ENCODE peak calls at places on chromosomes 3 and 15, in nine cellular contexts. N, B, U, P, V, T, G, Z and Y are unnamed samples.

GRCh38 chr3:184354121-184354728 is 7.2 kb downstream of the CLCN2 start:
- DNase-seq in U (peak), Z (peak), N (peak), T (peak), V (no peak), B (peak), P (peak), G (peak), Y (no peak)

GRCh38 chr3:62670351-62670750 is 204.9 kb downstream of the CADPS start:
- DNase-seq in V (no peak), Z (no peak), G (no peak), P (no peak), T (no peak), B (no peak), N (no peak), U (peak), Y (no peak)

GRCh38 chr3:51386852-51387229 is 1.8 kb downstream of the MANF start:
- DNase-seq in B (no peak), V (peak), U (no peak), G (no peak), N (no peak), P (no peak), Z (no peak), T (no peak), Y (no peak)

GRCh38 chr3:98733778-98734281 is 29.3 kb upstream of the ST3GAL6 start:
- DNase-seq in Z (peak), G (no peak), P (no peak), N (peak), T (peak), V (no peak), B (no peak), U (no peak), Y (no peak)

GRCh38 chr15:43441316-43441715 is 51.6 kb downstream of the TP53BP1 start:
- DNase-seq in G (no peak), N (no peak), Z (peak), B (no peak), P (peak), T (no peak), U (peak), V (no peak), Y (no peak)

GRCh38 chr3:24545917-24546316 is 51.3 kb upstream of the THRB start:
- DNase-seq in B (no peak), V (no peak), U (peak), G (no peak), N (no peak), Z (peak), P (no peak), T (no peak), Y (peak)

GRCh38 chr3:14989943-14990753 is 42.8 kb downstream of the NR2C2 start:
- DNase-seq in P (peak), Z (no peak), V (no peak), B (peak), G (no peak), T (peak), U (peak), N (no peak), Y (no peak)

GRCh38 chr3:184748219-184749135 is 36.6 kb upstream of the MAGEF1 start:
- DNase-seq in U (peak), Z (peak), N (peak), V (no peak), B (no peak), G (no peak), T (peak), P (peak), Y (no peak)

GRCh38 chr3:151556591-151556990 is 95.7 kb upstream of the IGSF10 start:
- DNase-seq in Z (no peak), B (no peak), U (no peak), P (no peak), V (no peak), T (no peak), G (no peak), N (no peak), Y (no peak)

GRCh38 chr3:182682263-182683229 is 110.8 kb upstream of the ATP11B start:
- DNase-seq in P (peak), U (peak), N (peak), B (peak), V (peak), T (peak), Z (peak), G (peak), Y (peak)

GRCh38 chr3:192237992-192238608 is 489.2 kb downstream of the FGF12 start:
- DNase-seq in B (no peak), T (no peak), U (no peak), G (no peak), V (no peak), N (no peak), P (no peak), Z (no peak), Y (no peak)

GRCh38 chr3:40317061-40317676 is 7.7 kb downstream of the EIF1B start:
- DNase-seq in Z (peak), U (peak), V (no peak), B (peak), T (peak), P (peak), N (peak), G (peak), Y (no peak)

GRCh38 chr15:71596672-71597071 is 213.7 kb upstream of the NR2E3 start:
- DNase-seq in B (peak), G (no peak), P (peak), V (peak), Z (no peak), U (peak), T (peak), N (no peak), Y (peak)

GRCh38 chr3:40877651-40878463 is 321.4 kb upstream of the CTNNB1 start:
- DNase-seq in P (no peak), T (no peak), V (peak), Z (peak), B (peak), U (peak), G (no peak), N (peak), Y (peak)

GRCh38 chr15:66153549-66154415 is 99.8 kb downstream of the MEGF11 start:
- DNase-seq in P (no peak), U (no peak), G (no peak), T (no peak), V (no peak), N (no peak), B (no peak), Z (no peak), Y (no peak)

GRCh38 chr15:79967331-79968182 is 3.4 kb downstream of the BCL2A1 start:
- DNase-seq in U (no peak), V (no peak), B (no peak), G (no peak), N (no peak), P (no peak), T (no peak), Z (peak), Y (no peak)

GRCh38 chr15:89521605-89522004 is 25.2 kb upstream of the RHCG start:
- DNase-seq in N (no peak), V (no peak), T (no peak), U (no peak), G (no peak), Z (no peak), P (no peak), B (no peak), Y (no peak)

GRCh38 chr3:128083396-128083795 is 31.2 kb downstream of the SEC61A1 start:
- DNase-seq in G (no peak), P (no peak), B (no peak), V (no peak), N (no peak), T (peak), Z (no peak), U (no peak), Y (no peak)

GRCh38 chr3:114623420-114624046 is 329.7 kb downstream of the TIGIT start:
- DNase-seq in T (no peak), N (peak), U (peak), Z (no peak), G (no peak), V (no peak), B (peak), P (peak), Y (no peak)

GRCh38 chr3:114494498-114494897 is 200.7 kb downstream of the TIGIT start:
- DNase-seq in N (no peak), B (no peak), V (no peak), T (no peak), G (no peak), Z (no peak), P (no peak), U (no peak), Y (no peak)

GRCh38 chr3:14228611-14229470 is 50.2 kb downstream of the LSM3 start:
- DNase-seq in B (peak), G (no peak), Z (peak), N (no peak), P (no peak), T (no peak), V (no peak), U (no peak), Y (no peak)

GRCh38 chr3:129417354-129417753 is 11.1 kb downstream of the EFCAB12 start:
- DNase-seq in B (no peak), U (peak), G (no peak), V (no peak), N (no peak), Z (no peak), P (no peak), T (no peak), Y (no peak)
- H3K27ac ChIP-seq in B (peak), U (no peak), G (no peak), V (no peak), N (no peak), Z (no peak), P (peak), T (no peak), Y (peak)

GRCh38 chr3:77726509-77726908 is 686.6 kb downstream of the ROBO2 start:
- DNase-seq in B (no peak), V (no peak), N (no peak), T (no peak), G (no peak), P (no peak), U (no peak), Z (no peak), Y (no peak)
- H3K27ac ChIP-seq in B (no peak), V (no peak), N (no peak), T (no peak), G (no peak), P (no peak), U (no peak), Z (no peak), Y (no peak)

DNA sequence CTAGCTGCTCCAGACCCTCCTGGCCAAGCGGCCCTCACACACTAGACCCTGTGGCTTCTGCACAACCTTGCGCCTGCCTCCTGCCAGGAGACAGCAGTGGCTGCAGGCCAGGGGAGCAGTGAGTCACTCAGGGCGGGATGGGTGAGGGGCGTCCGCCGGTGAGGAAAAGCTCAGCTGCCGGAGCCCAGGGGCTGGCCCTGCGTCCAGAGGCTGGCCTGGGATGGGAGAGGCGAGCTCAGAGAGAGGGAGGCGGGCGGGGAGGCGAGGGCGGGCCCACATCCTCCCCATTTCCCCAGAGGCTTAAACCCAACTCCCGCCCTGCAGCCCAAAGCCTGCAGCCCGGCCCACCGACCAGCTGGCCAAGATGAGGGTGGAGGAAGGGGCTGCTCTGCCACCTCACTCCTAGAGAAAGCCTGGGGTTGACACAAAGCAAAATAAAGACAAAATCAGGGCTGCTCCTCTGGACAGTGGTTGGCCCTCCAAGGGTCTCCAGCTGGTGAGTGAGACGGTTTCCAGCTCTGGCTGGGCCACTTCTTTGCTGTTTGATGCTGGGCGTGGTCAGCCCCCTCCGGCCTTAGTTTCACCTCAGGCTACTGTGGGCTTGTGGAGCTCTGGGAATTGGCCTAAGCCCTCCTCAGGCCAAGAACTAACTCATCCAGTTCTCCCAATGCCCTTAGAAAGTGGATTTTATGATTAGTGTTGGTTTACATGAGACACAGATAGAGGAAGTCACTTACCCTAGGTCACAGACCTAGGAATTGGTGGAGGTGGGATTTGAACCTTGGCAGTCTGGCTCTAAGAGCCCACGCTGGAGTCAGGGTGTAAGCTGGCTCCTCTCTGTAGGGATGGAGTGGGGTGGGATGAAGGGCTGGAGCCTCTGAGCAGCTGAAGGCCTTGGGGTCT is 50.6 kb downstream of the IQSEC1 start:
- DNase-seq in B (peak), G (no peak), T (peak), Z (peak), V (peak), U (peak), N (no peak), P (peak), Y (peak)
- H3K27ac ChIP-seq in B (peak), G (no peak), T (no peak), Z (peak), V (peak), U (no peak), N (no peak), P (peak), Y (peak)

DNA sequence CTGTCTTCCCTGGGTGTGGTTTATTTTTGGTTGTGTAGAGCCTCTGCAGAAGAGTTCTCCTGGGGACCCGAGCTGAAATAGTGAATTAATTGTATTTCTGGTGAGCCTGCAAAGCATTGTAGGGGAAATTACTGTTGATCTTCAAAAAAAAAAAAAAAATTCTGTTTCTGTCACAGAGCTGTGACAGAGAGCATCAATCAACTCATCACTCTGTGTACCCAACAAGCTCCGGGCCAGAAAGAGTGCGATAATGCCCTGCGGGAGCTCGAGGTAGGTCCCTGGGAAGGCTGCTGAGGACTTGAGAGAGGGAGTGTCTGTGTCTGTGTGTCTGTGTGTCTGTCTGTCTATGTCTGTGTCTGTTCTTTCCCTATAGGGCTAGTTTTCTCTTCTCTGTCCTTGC is 294.4 kb upstream of the TPM1 start:
- DNase-seq in P (no peak), G (no peak), T (no peak), Z (no peak), U (no peak), V (no peak), N (no peak), B (no peak), Y (no peak)
- H3K27ac ChIP-seq in P (no peak), G (no peak), T (no peak), Z (no peak), U (no peak), V (peak), N (no peak), B (peak), Y (no peak)

GRCh38 chr3:149448331-149448831 is 26.1 kb upstream of the TM4SF4 start:
- DNase-seq in B (no peak), V (no peak), T (no peak), N (no peak), Z (peak), P (no peak), G (no peak), U (peak), Y (no peak)
- H3K27ac ChIP-seq in B (no peak), V (no peak), T (no peak), N (no peak), Z (peak), P (peak), G (no peak), U (peak), Y (peak)

DNA sequence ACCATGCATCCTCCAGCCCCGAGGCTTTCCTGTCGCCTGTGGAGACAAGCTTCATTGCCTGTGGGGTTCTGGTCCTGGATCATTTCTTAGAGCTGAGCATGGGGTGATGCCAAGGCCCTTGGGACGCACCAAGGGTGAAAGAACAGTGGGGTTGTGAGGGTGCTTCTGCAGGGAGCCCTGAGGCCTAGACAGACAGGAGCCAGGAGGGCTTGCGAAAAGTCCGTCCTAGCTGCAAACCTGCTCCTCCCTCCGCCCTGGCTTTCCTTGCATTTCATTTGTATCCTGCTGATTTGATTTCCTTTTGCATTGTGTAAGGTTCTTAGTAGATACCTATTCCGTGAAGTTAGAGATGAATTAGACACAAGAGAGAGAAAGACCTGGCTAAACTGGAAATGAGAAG is 286.9 kb upstream of the C2CD4B start:
- DNase-seq in U (no peak), G (no peak), B (no peak), N (no peak), V (no peak), T (no peak), Z (no peak), P (no peak), Y (no peak)
- H3K27ac ChIP-seq in U (no peak), G (no peak), B (no peak), N (no peak), V (no peak), T (no peak), Z (no peak), P (no peak), Y (no peak)

GRCh38 chr15:26690778-26691177 is 82.1 kb downstream of the GABRB3 start:
- DNase-seq in N (no peak), G (no peak), V (no peak), B (no peak), P (no peak), T (no peak), Z (no peak), U (no peak), Y (no peak)
- H3K27ac ChIP-seq in N (no peak), G (no peak), V (no peak), B (no peak), P (no peak), T (no peak), Z (no peak), U (no peak), Y (no peak)

GRCh38 chr3:186772281-186772885 is 11.0 kb upstream of the EIF4A2 start:
- DNase-seq in U (no peak), P (no peak), B (no peak), V (no peak), N (no peak), Z (no peak), T (no peak), G (no peak), Y (no peak)
- H3K27ac ChIP-seq in U (no peak), P (no peak), B (no peak), V (peak), N (peak), Z (no peak), T (no peak), G (peak), Y (peak)

GRCh38 chr3:187722206-187722612 is 19.9 kb upstream of the RTP2 start:
- DNase-seq in V (no peak), N (no peak), P (no peak), G (no peak), B (no peak), U (no peak), T (no peak), Z (no peak), Y (no peak)

GRCh38 chr3:187719628-187720336 is 17.4 kb upstream of the RTP2 start:
- DNase-seq in Z (no peak), U (no peak), B (no peak), N (no peak), G (no peak), V (peak), T (no peak), P (no peak), Y (no peak)

GRCh38 chr3:187718802-187719201 is 16.4 kb upstream of the RTP2 start:
- DNase-seq in T (no peak), G (no peak), V (no peak), U (no peak), B (no peak), P (no peak), Z (no peak), N (no peak), Y (no peak)

GRCh38 chr3:187720337-187720670 is 17.9 kb upstream of the RTP2 start:
- DNase-seq in Z (no peak), V (no peak), T (no peak), B (no peak), G (no peak), N (no peak), P (no peak), U (no peak), Y (no peak)

GRCh38 chr3:187721055-187721454 is 18.7 kb upstream of the RTP2 start:
- DNase-seq in G (no peak), B (no peak), P (no peak), U (no peak), N (no peak), T (no peak), V (no peak), Z (no peak), Y (no peak)
- H3K27ac ChIP-seq in G (no peak), B (no peak), P (no peak), U (no peak), N (no peak), T (no peak), V (no peak), Z (no peak), Y (no peak)